ENCODE peak calls at places on chromosomes 3 and 15, in five cellular contexts. K, X, M, N and G are unnamed samples.

GRCh38 chr3:118968111-118968510 is 66.5 kb downstream of the IGSF11 start:
- DNase-seq in K (no peak), X (no peak), M (no peak), N (no peak), G (peak; percentile 82)

GRCh38 chr3:908839-909238 is 184.0 kb upstream of the CNTN6 start:
- DNase-seq in N (no peak), X (no peak), K (no peak), M (peak; percentile 25), G (no peak)

GRCh38 chr15:59208850-59209249 is 2.2 kb downstream of the LDHAL6B start:
- DNase-seq in N (no peak), K (no peak), X (no peak), M (peak; percentile 29), G (no peak)

GRCh38 chr15:92797168-92798052 is 102.7 kb upstream of the CHD2 start:
- DNase-seq in X (no peak), K (no peak), M (peak; percentile 85), N (peak; percentile 81), G (peak; percentile 62)

GRCh38 chr15:90680371-90680935 is 36.7 kb upstream of the BLM start:
- DNase-seq in K (peak; percentile 21), N (no peak), M (no peak), X (no peak), G (no peak)

GRCh38 chr3:9224490-9224889 is 25.0 kb downstream of the SRGAP3 start:
- DNase-seq in X (no peak), K (no peak), M (no peak), N (no peak), G (no peak)

GRCh38 chr3:110166791-110167190 is 829.4 kb upstream of the DPPA4 start:
- DNase-seq in X (no peak), K (no peak), M (peak; percentile 51), N (no peak), G (no peak)

GRCh38 chr15:72033285-72033684 is 84.7 kb downstream of the MYO9A start:
- DNase-seq in X (no peak), N (no peak), K (no peak), M (no peak), G (no peak)

GRCh38 chr3:58341376-58341775 is 8.7 kb downstream of the PXK start:
- DNase-seq in N (no peak), X (no peak), M (no peak), K (no peak), G (no peak)

GRCh38 chr15:89327113-89327512 is 7.5 kb downstream of the POLG start:
- DNase-seq in X (no peak), K (no peak), M (no peak), N (no peak), G (no peak)

GRCh38 chr3:180875071-180875698 is 37.3 kb upstream of the FXR1 start:
- DNase-seq in N (no peak), K (no peak), X (no peak), M (no peak), G (no peak)

GRCh38 chr3:31253782-31254181 is 278.9 kb upstream of the STT3B start:
- DNase-seq in K (no peak), X (no peak), N (no peak), M (no peak), G (no peak)

GRCh38 chr3:48465237-48465530 is 18.6 kb downstream of the ATRIP start:
- DNase-seq in N (no peak), K (no peak), M (no peak), X (no peak), G (no peak)

GRCh38 chr3:62928256-62928655 is 53.0 kb upstream of the CADPS start:
- DNase-seq in X (no peak), N (no peak), M (no peak), K (no peak), G (peak; percentile 70)

GRCh38 chr3:59212128-59212764 is 162.4 kb upstream of the CFAP20DC start:
- DNase-seq in X (no peak), N (peak; percentile 60), M (peak; percentile 22), K (no peak), G (peak; percentile 13)

DNA sequence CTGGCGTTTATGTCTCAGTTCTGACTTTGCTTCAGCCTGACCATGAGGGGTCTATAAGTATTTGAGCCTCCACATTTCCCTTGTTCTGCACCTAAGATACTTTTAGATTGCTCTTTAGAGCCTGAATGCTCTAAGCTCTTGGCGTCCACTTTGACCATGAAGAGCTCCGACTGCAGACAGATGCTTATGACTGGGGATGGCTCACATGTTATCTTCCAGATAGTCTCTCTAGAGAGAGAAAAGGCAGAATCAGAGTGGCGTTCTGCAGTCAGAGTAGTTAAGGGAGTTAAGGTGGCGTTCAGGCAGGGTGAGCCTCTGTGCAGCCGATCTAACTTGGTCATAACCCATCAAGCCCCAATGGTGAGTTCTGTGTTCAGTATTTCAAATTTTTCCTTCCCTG is 487.9 kb upstream of the NR2F2 start:
- DNase-seq in N (no peak), X (no peak), K (no peak), M (no peak), G (no peak)
- H3K4me3 ChIP-seq in N (no peak overlapping the region), X (no peak overlapping the region), K (no peak overlapping the region), M (no peak overlapping the region), G (no peak overlapping the region)

DNA sequence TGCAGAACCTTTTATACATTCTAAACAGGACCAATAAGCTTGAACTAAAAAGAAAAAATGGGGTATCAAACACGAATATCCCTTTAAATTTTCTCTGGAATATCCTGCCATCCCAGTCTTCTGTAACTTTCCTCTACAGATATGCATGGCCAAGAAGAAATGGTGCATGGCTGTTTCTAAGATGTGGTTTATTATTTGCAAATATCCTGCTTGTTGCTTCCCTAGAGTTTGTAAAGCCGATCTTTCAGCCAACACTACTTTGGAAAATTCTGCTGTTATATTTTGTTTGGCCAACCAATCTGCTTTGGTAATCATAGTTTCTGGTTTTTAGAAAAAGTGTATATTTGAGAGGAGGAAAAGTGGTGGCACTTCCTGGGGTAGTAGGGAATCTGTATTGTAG is 13.9 kb downstream of the PHLDB2 start:
- DNase-seq in M (no peak), K (no peak), X (no peak), N (no peak), G (no peak)
- H3K4me1 ChIP-seq in M (peaks cover 5% of the 10 kb centered on the region), K (peaks cover 74% of the 10 kb centered on the region), X (no peaks in the 10 kb centered on the region), N (no peaks in the 10 kb centered on the region), G (no peaks in the 10 kb centered on the region)

GRCh38 chr15:95120595-95120994 is 889.2 kb downstream of the MCTP2 start:
- DNase-seq in M (no peak), K (no peak), N (no peak), X (no peak), G (no peak)

GRCh38 chr15:95113041-95113440 is 881.7 kb downstream of the MCTP2 start:
- DNase-seq in M (no peak), N (no peak), X (no peak), K (no peak), G (no peak)

GRCh38 chr15:95121191-95121590 is 889.8 kb downstream of the MCTP2 start:
- DNase-seq in K (no peak), X (no peak), N (no peak), M (no peak), G (no peak)

DNA sequence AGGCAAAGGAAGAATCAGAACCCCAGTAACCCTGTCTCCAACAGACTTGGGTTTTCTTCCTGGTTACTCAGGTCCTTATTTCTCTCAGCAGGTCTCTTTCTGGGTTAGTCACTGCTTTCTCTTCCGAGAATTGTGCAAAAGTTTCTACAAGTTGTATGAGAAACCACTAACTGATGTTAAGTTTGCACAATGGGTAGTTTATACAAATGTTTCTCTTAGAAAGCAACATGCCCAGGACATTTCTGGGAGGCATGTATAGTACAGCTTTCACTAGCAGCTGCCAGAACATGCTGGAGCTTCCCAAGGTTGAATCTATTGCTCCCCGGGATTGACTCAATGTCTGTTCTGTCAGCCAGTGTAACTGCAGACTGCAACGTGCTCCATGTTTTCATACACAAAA is 887.7 kb downstream of the MCTP2 start:
- DNase-seq in N (no peak), X (no peak), M (no peak), K (no peak), G (no peak)
- H3K36me3 ChIP-seq in N (no peaks in the 10 kb centered on the region), X (no peaks in the 10 kb centered on the region), M (no peaks in the 10 kb centered on the region), K (no peaks in the 10 kb centered on the region), G (no peaks in the 10 kb centered on the region)

DNA sequence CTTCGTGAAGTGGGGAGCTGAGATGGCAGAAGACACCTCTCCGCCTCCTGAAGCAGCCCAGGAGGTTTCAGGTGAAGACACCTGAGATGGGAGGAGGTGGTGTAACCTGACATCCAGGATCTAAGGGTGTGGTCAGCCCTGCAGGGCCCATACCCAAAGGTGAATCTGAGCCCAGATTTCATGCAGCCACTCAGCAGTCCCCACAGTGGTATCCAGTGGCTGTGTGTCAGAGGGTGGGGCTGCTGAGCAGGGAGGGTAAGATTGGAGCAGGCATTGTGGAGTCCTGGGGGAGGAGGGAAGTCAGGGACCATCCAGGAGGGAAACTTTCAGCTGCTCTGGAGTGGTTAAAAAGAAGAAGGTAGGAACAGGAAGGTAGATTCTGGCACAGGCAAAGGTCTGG is 46.0 kb upstream of the SMAD6 start:
- DNase-seq in N (no peak), K (no peak), M (no peak), X (no peak), G (no peak)
- H3K4me3 ChIP-seq in N (no peak overlapping the region), K (no peak overlapping the region), M (no peak overlapping the region), X (no peak overlapping the region), G (no peak overlapping the region)

GRCh38 chr15:63047792-63048114 is 5.2 kb downstream of the TPM1 start:
- DNase-seq in M (no peak), N (no peak), X (no peak), K (no peak), G (no peak)
- H3K4me1 ChIP-seq in M (peaks cover 31% of the 10 kb centered on the region), N (peaks cover 16% of the 10 kb centered on the region), X (peaks cover 2% of the 10 kb centered on the region), K (peaks cover 56% of the 10 kb centered on the region), G (peaks cover 73% of the 10 kb centered on the region)

DNA sequence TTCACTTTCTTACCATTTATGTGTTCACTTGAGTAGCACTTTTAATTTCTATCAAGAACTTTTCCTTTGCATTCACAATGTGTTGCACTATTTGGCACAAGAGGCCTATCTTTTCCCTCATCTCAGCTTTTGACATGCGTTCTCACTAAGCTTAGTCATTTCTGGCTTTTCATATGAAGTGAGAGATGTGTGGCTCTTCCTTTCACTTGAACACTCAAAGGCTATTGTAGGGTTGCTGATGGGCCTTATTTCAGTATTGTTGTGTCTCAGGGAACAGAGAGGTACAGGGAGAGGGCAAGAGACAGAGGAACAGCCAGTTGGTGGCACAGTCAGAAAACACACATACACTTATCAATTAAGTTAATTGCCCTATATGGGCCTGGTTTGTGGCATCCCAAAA is 127.4 kb upstream of the MLF1 start:
- DNase-seq in N (no peak), K (no peak), X (no peak), M (no peak), G (no peak)
- H3K36me3 ChIP-seq in N (no peaks in the 10 kb centered on the region), K (no peaks in the 10 kb centered on the region), X (no peaks in the 10 kb centered on the region), M (no peaks in the 10 kb centered on the region), G (no peaks in the 10 kb centered on the region)